ENCODE peak calls at places on chromosomes 4 and X, in six cellular contexts. One of them, this sample, is unnamed.
A peak's percentile ranks its signal among the peaks of the same experiment; 100 is the strongest.

GRCh38 chr4:105014242-105015031 is 132.2 kb upstream of the TET2 start:
- DNase-seq in KG1: no peak
- DNase-seq in GM23338: no peak
- DNase-seq in OCI-M1: peak; percentile 56
- DNase-seq in posterior vena cava: no peak
- DNase-seq in NCI-H1092 treated with DMSO at 0.1 percent for 48 hours: no peak
- DNase-seq in this sample: no peak

GRCh38 chrX:119417842-119418241 is 18.7 kb downstream of the SLC25A43 start:
- DNase-seq in KG1: no peak
- DNase-seq in GM23338: no peak
- DNase-seq in OCI-M1: peak; percentile 2
- DNase-seq in posterior vena cava: no peak
- DNase-seq in NCI-H1092 treated with DMSO at 0.1 percent for 48 hours: no peak
- DNase-seq in this sample: no peak

GRCh38 chr4:38128478-38129451 is 168.6 kb downstream of the PTTG2 start:
- DNase-seq in KG1: no peak
- DNase-seq in GM23338: peak; percentile 92
- DNase-seq in OCI-M1: no peak
- DNase-seq in posterior vena cava: peak; percentile 77
- DNase-seq in NCI-H1092 treated with DMSO at 0.1 percent for 48 hours: no peak
- DNase-seq in this sample: peak; percentile 54

GRCh38 chr4:47837582-47838294 is at the start of gene CORIN:
- DNase-seq in KG1: no peak
- DNase-seq in GM23338: peak; percentile 70
- DNase-seq in OCI-M1: no peak
- DNase-seq in posterior vena cava: peak; percentile 78
- DNase-seq in NCI-H1092 treated with DMSO at 0.1 percent for 48 hours: no peak
- DNase-seq in this sample: no peak

GRCh38 chr4:98929341-98930267 is 671 bp upstream of the EIF4E start:
- DNase-seq in KG1: no peak
- DNase-seq in GM23338: peak; percentile 64
- DNase-seq in OCI-M1: peak; percentile 92
- DNase-seq in posterior vena cava: peak; percentile 92
- DNase-seq in NCI-H1092 treated with DMSO at 0.1 percent for 48 hours: no peak
- DNase-seq in this sample: peak; percentile 93

GRCh38 chr4:161208564-161208963 is 955.2 kb downstream of the FSTL5 start:
- DNase-seq in KG1: no peak
- DNase-seq in GM23338: no peak
- DNase-seq in OCI-M1: no peak
- DNase-seq in posterior vena cava: no peak
- DNase-seq in NCI-H1092 treated with DMSO at 0.1 percent for 48 hours: no peak
- DNase-seq in this sample: no peak

GRCh38 chr4:108922191-108922590 is 159.3 kb upstream of the ETNPPL start:
- DNase-seq in KG1: no peak
- DNase-seq in GM23338: no peak
- DNase-seq in OCI-M1: no peak
- DNase-seq in posterior vena cava: no peak
- DNase-seq in NCI-H1092 treated with DMSO at 0.1 percent for 48 hours: no peak
- DNase-seq in this sample: no peak

GRCh38 chr4:113935190-113935589 is 44.3 kb downstream of the ARSJ start:
- DNase-seq in KG1: no peak
- DNase-seq in GM23338: no peak
- DNase-seq in OCI-M1: no peak
- DNase-seq in posterior vena cava: no peak
- DNase-seq in NCI-H1092 treated with DMSO at 0.1 percent for 48 hours: no peak
- DNase-seq in this sample: no peak

GRCh38 chr4:159926871-159927270 is 824.0 kb downstream of the RAPGEF2 start:
- DNase-seq in KG1: no peak
- DNase-seq in GM23338: no peak
- DNase-seq in OCI-M1: no peak
- DNase-seq in posterior vena cava: no peak
- DNase-seq in NCI-H1092 treated with DMSO at 0.1 percent for 48 hours: no peak
- DNase-seq in this sample: no peak

GRCh38 chrX:82748901-82749505 is 759.1 kb upstream of the POU3F4 start:
- DNase-seq in KG1: no peak
- DNase-seq in GM23338: peak; percentile 1
- DNase-seq in OCI-M1: no peak
- DNase-seq in posterior vena cava: no peak
- DNase-seq in NCI-H1092 treated with DMSO at 0.1 percent for 48 hours: no peak
- DNase-seq in this sample: no peak

GRCh38 chr4:81255524-81255923 is 40.5 kb upstream of the PRKG2 start:
- DNase-seq in KG1: no peak
- DNase-seq in GM23338: no peak
- DNase-seq in OCI-M1: peak; percentile 34
- DNase-seq in posterior vena cava: no peak
- DNase-seq in NCI-H1092 treated with DMSO at 0.1 percent for 48 hours: no peak
- DNase-seq in this sample: peak; percentile 58

GRCh38 chr4:67697860-67698655 is 2.9 kb downstream of the UBA6 start:
- DNase-seq in KG1: no peak
- DNase-seq in GM23338: no peak
- DNase-seq in OCI-M1: peak; percentile 40
- DNase-seq in posterior vena cava: no peak
- DNase-seq in NCI-H1092 treated with DMSO at 0.1 percent for 48 hours: no peak
- DNase-seq in this sample: no peak

GRCh38 chr4:1403591-1404572 is 2.4 kb downstream of the NKX1-1 start:
- DNase-seq in KG1: no peak
- DNase-seq in GM23338: peak; percentile 56
- DNase-seq in OCI-M1: no peak
- DNase-seq in posterior vena cava: peak; percentile 77
- DNase-seq in NCI-H1092 treated with DMSO at 0.1 percent for 48 hours: no peak
- DNase-seq in this sample: no peak

GRCh38 chr4:47839259-47839658 is 1.4 kb upstream of the CORIN start:
- DNase-seq in KG1: peak; percentile 15
- DNase-seq in GM23338: peak; percentile 61
- DNase-seq in OCI-M1: peak; percentile 72
- DNase-seq in posterior vena cava: no peak
- DNase-seq in NCI-H1092 treated with DMSO at 0.1 percent for 48 hours: no peak
- DNase-seq in this sample: no peak

GRCh38 chrX:75547783-75548182 is 24.9 kb upstream of the ZDHHC15 start:
- DNase-seq in KG1: peak; percentile 17
- DNase-seq in GM23338: no peak
- DNase-seq in OCI-M1: peak; percentile 67
- DNase-seq in posterior vena cava: no peak
- DNase-seq in NCI-H1092 treated with DMSO at 0.1 percent for 48 hours: no peak
- DNase-seq in this sample: no peak

GRCh38 chrX:97366246-97366645 is 482.5 kb downstream of the RPA4 start:
- DNase-seq in KG1: no peak
- DNase-seq in GM23338: no peak
- DNase-seq in OCI-M1: no peak
- DNase-seq in posterior vena cava: no peak
- DNase-seq in NCI-H1092 treated with DMSO at 0.1 percent for 48 hours: no peak
- DNase-seq in this sample: no peak

GRCh38 chr4:168150651-168151050 is 58.3 kb downstream of the ANXA10 start:
- DNase-seq in KG1: no peak
- DNase-seq in GM23338: peak; percentile 12
- DNase-seq in OCI-M1: peak; percentile 49
- DNase-seq in posterior vena cava: no peak
- DNase-seq in NCI-H1092 treated with DMSO at 0.1 percent for 48 hours: no peak
- DNase-seq in this sample: no peak

This sample was measured in GM04504.